ENCODE peak calls at places on chromosomes 13 and 19, in nine cellular contexts. D, M, S, C, N, J, X, O and Q are unnamed samples.

GRCh38 chr13:63425131-63425530 is 2009.5 kb upstream of the PCDH20 start:
- DNase-seq in D (no peak), M (no peak), N (no peak), O (no peak), C (no peak), S (no peak), J (no peak), X (no peak), Q (no peak)

GRCh38 chr13:28059214-28059613 is 41.2 kb downstream of the FLT3 start:
- DNase-seq in X (peak), N (peak), O (peak), M (no peak), S (no peak), D (no peak), C (peak), J (peak), Q (no peak)

GRCh38 chr19:7540761-7541480 is 5.4 kb downstream of the PNPLA6 start:
- DNase-seq in C (no peak), J (no peak), D (no peak), M (no peak), S (peak), O (no peak), X (no peak), N (peak), Q (no peak)

GRCh38 chr13:38872693-38873092 is 117.9 kb downstream of the STOML3 start:
- DNase-seq in X (no peak), S (peak), N (peak), C (peak), O (peak), J (peak), D (peak), M (no peak), Q (no peak)

GRCh38 chr13:112329376-112329775 is 46.8 kb upstream of the SPACA7 start:
- DNase-seq in N (no peak), M (no peak), C (no peak), J (no peak), D (no peak), O (no peak), S (no peak), X (no peak), Q (no peak)

GRCh38 chr19:378706-379105 is 30.2 kb downstream of the C2CD4C start:
- DNase-seq in S (no peak), O (no peak), D (no peak), C (no peak), J (no peak), M (no peak), N (no peak), X (no peak), Q (no peak)

GRCh38 chr13:51635137-51635878 is 51.0 kb downstream of the WDFY2 start:
- DNase-seq in D (no peak), S (no peak), X (no peak), C (peak), N (no peak), O (no peak), J (no peak), M (no peak), Q (no peak)

GRCh38 chr19:1017115-1017905 is 3.6 kb downstream of the TMEM259 start:
- DNase-seq in D (no peak), M (no peak), N (no peak), C (no peak), S (no peak), O (no peak), X (peak), J (no peak), Q (no peak)

GRCh38 chr19:42284641-42285341 is 15.7 kb downstream of the CIC start:
- DNase-seq in D (no peak), S (no peak), C (peak), N (no peak), O (peak), X (no peak), M (no peak), J (no peak), Q (peak)

GRCh38 chr13:50410921-50411712 is 395.9 kb downstream of the KCNRG start:
- DNase-seq in S (no peak), M (no peak), C (no peak), X (no peak), O (no peak), J (peak), N (peak), D (peak), Q (no peak)

GRCh38 chr13:113742445-113743120 is 16.4 kb upstream of the TMEM255B start:
- DNase-seq in C (no peak), N (no peak), D (no peak), S (peak), O (no peak), X (no peak), M (no peak), J (no peak), Q (no peak)

GRCh38 chr13:44293908-44294735 is 79.5 kb upstream of the SERP2 start:
- DNase-seq in X (no peak), N (peak), O (no peak), J (peak), S (no peak), C (no peak), M (no peak), D (no peak), Q (no peak)

GRCh38 chr13:95564948-95565347 is 12.4 kb downstream of the CLDN10 start:
- DNase-seq in M (no peak), X (no peak), J (peak), C (no peak), N (peak), D (no peak), O (no peak), S (no peak), Q (no peak)

GRCh38 chr13:45909724-45910123 is 58.2 kb upstream of the SIAH3 start:
- DNase-seq in N (no peak), D (no peak), S (no peak), J (no peak), X (no peak), O (no peak), M (no peak), C (no peak), Q (no peak)

GRCh38 chr13:24684600-24684998 is 4.4 kb downstream of the ATP12A start:
- DNase-seq in O (no peak), C (peak), N (peak), J (no peak), D (no peak), S (no peak), M (no peak), X (no peak), Q (no peak)

GRCh38 chr13:106534844-106535551 is 464 bp downstream of the EFNB2 start:
- DNase-seq in D (peak), O (peak), M (no peak), S (peak), N (peak), J (peak), C (peak), X (peak), Q (peak)

GRCh38 chr19:37413243-37414084 is 42.6 kb downstream of the ZNF527 start:
- DNase-seq in X (no peak), O (no peak), C (no peak), D (no peak), M (no peak), N (peak), J (peak), S (no peak), Q (no peak)

GRCh38 chr13:112943309-112944125 is 25.5 kb upstream of the MCF2L start:
- DNase-seq in C (peak), D (no peak), J (peak), X (peak), O (no peak), S (peak), N (peak), M (no peak), Q (no peak)

GRCh38 chr19:35843676-35844481 is 8.4 kb downstream of the NPHS1 start:
- DNase-seq in D (no peak), S (no peak), N (peak), C (no peak), X (peak), O (no peak), J (no peak), M (no peak), Q (no peak)

GRCh38 chr13:102721800-102722231 is 27.0 kb upstream of the METTL21C start:
- DNase-seq in M (no peak), C (no peak), D (peak), O (no peak), J (peak), S (no peak), X (no peak), N (peak), Q (no peak)

GRCh38 chr13:80256352-80256932 is 84.5 kb downstream of the SPRY2 start:
- DNase-seq in D (no peak), M (no peak), S (no peak), N (no peak), C (no peak), X (no peak), J (no peak), O (no peak), Q (no peak)

GRCh38 chr19:33558846-33559245 is 37.3 kb upstream of the PEPD start:
- DNase-seq in N (no peak), S (no peak), O (no peak), D (no peak), X (no peak), M (no peak), C (no peak), J (no peak), Q (no peak)

GRCh38 chr19:42596391-42597071 is 1.8 kb upstream of the CEACAM8 start:
- DNase-seq in X (peak), C (peak), S (peak), M (no peak), D (no peak), N (peak), O (peak), J (peak), Q (no peak)

GRCh38 chr13:78680611-78681010 is 21.7 kb upstream of the OBI1 start:
- DNase-seq in X (no peak), J (no peak), D (no peak), S (no peak), O (no peak), M (no peak), C (no peak), N (no peak), Q (no peak)

GRCh38 chr13:23380534-23380933 is 53.0 kb downstream of the SACS start:
- DNase-seq in M (no peak), S (no peak), N (peak), X (no peak), O (no peak), C (no peak), J (peak), D (no peak), Q (no peak)

GRCh38 chr19:13872695-13873389 is 4.1 kb upstream of the NANOS3 start:
- DNase-seq in D (no peak), C (no peak), J (no peak), N (no peak), O (no peak), M (no peak), X (no peak), S (no peak), Q (no peak)

GRCh38 chr13:97339019-97339988 is 94.7 kb upstream of the RAP2A start:
- DNase-seq in S (no peak), C (no peak), O (no peak), M (no peak), N (peak), D (peak), X (peak), J (peak), Q (peak)

GRCh38 chr13:75687145-75687763 is 51.1 kb downstream of the LMO7 start:
- DNase-seq in O (peak), N (peak), S (no peak), J (peak), C (no peak), D (no peak), M (no peak), X (no peak), Q (no peak)

GRCh38 chr19:17606786-17607185 is 51.3 kb downstream of the COLGALT1 start:
- DNase-seq in D (no peak), X (no peak), S (no peak), J (no peak), M (no peak), N (no peak), O (no peak), C (no peak), Q (no peak)

GRCh38 chr13:80499536-80500280 is 158.8 kb upstream of the SPRY2 start:
- DNase-seq in X (no peak), M (no peak), C (no peak), O (no peak), D (no peak), N (no peak), S (no peak), J (peak), Q (no peak)

GRCh38 chr19:15236886-15237285 is 4.6 kb upstream of the EPHX3 start:
- DNase-seq in C (no peak), N (no peak), S (no peak), D (no peak), M (no peak), O (no peak), X (no peak), J (no peak), Q (no peak)

GRCh38 chr13:76948139-76948538 is at the start of gene ACOD1:
- DNase-seq in X (no peak), D (no peak), N (no peak), O (no peak), M (no peak), J (no peak), C (no peak), S (no peak), Q (no peak)

GRCh38 chr19:50233308-50233910 is 30.0 kb downstream of the MYH14 start:
- DNase-seq in D (peak), M (no peak), J (no peak), N (no peak), O (no peak), X (no peak), S (no peak), C (no peak), Q (no peak)

GRCh38 chr19:44765949-44766335 is 11.7 kb upstream of the CBLC start:
- DNase-seq in N (no peak), C (no peak), J (no peak), S (no peak), X (no peak), O (no peak), D (no peak), M (no peak), Q (no peak)

GRCh38 chr19:5870986-5871394 is 650 bp upstream of the FUT5 start:
- DNase-seq in S (no peak), O (no peak), J (peak), X (no peak), D (no peak), M (no peak), C (no peak), N (peak), Q (no peak)

GRCh38 chr19:34990578-34991192 is 9.4 kb upstream of the GRAMD1A start:
- DNase-seq in N (no peak), J (no peak), X (no peak), C (no peak), S (peak), O (no peak), M (no peak), D (no peak), Q (no peak)

GRCh38 chr19:16628984-16629691 is 1.1 kb upstream of the MED26 start:
- DNase-seq in C (no peak), S (no peak), D (peak), J (peak), N (peak), M (no peak), O (peak), X (peak), Q (peak)

GRCh38 chr13:87089391-87089790 is 581.8 kb upstream of the SLITRK5 start:
- DNase-seq in J (peak), N (peak), C (no peak), O (no peak), M (no peak), D (no peak), S (no peak), X (no peak), Q (no peak)

GRCh38 chr13:113209880-113210421 is 538 bp downstream of the CUL4A start:
- DNase-seq in O (peak), S (peak), J (peak), N (peak), C (peak), D (peak), X (peak), M (peak), Q (peak)

DNA sequence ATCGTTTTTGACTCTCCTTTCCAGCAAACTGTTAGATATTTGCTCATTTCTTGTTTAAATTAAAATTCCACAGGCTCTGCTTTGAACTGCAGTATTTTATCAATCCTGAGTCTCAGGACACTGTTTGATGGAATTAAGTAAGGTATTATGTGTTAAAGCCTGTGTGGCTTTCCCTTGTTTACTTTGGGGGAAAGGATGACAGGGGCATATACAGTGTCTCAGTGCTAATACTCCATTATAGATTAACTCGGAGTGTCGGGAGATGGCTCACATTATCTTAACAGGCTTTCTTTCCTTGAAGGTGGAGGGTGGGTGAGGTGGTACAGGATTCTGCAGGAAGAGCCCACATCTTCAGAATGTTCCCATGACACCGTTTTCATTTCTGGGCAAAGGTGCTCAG is 84.7 kb downstream of the SHISA2 start:
- DNase-seq in C (no peak), S (no peak), D (no peak), M (no peak), N (no peak), O (no peak), X (no peak), J (no peak), Q (no peak)
- H3K27ac ChIP-seq in C (no peak), S (no peak), D (no peak), M (no peak), N (no peak), O (no peak), X (no peak), J (no peak), Q (no peak)

DNA sequence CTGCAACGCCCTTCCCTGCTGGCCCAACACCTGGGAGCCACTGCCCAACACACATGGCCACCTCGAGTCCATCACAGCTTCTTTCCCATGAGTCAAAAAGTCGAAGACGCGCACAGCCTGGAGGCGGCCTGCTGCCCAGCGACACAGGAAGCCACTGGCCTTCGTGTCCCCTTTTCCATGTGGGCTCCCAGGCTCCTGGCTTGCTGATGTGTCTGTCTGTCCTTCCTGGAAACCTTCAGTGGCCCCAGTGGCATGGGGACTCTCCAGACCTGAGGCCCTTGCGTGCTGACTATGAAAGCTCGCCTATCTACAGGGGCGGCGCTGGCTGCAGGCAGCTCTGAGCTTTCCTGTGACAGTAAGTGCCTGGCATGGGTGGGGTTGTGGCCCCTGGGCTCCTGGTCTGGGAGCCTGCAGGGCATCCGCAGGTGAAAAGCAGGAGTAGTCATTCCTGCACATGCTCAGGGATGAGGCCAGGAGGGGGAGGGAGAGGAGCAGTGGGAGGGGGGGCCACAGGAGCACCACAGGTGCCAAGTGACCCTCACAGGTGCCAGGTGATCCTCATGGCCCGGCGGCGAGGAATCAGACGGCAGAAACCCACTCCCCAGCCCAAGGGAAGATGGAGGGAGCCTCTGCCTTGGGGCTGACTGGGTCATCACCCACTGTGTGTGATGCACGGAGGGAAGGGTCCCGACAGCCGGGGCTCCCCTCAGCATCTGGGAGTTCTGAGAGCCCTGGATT is 27.5 kb downstream of the SH3GL1 start:
- DNase-seq in S (no peak), C (no peak), O (no peak), D (no peak), X (no peak), M (no peak), N (no peak), J (no peak), Q (no peak)
- H3K27ac ChIP-seq in S (peak), C (no peak), O (no peak), D (peak), X (peak), M (peak), N (peak), J (peak), Q (peak)

DNA sequence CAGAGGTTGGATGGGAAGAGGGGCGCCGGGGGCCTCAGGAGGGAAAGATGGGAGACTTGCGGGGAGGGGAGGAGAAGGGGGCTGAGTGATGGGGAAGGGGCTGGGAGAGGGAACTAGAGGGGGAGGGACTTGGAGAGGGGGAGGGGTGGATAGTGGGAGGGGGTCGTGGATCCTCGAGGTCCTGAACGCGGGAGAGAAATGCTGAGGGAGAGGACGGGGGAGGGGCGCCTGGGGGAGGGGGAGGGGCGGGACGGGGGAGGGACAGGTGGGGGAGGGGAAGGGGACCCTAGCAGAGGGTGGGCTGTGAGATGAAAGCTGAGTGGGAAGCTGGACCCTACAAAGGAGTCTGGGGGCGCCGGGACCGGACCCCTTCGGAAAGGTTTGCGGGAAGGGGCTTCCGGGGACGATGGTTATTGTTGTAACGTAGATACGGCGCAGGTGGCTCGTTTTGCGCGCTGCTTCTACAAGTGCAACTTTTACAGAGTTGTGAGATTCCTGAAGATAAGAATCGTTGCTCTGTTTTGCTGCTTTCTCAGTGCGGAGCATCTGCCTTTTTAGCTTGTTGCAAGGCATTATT is 417 bp downstream of the ZNF444 start:
- DNase-seq in S (no peak), D (no peak), X (no peak), J (no peak), M (no peak), O (peak), C (peak), N (no peak), Q (no peak)
- H3K27ac ChIP-seq in S (peak), D (peak), X (peak), J (no peak), M (peak), O (no peak), C (peak), N (peak), Q (peak)

GRCh38 chr19:46211201-46211881 is 18.2 kb upstream of the IGFL1 start:
- DNase-seq in D (peak), O (no peak), M (no peak), N (peak), J (no peak), S (peak), C (no peak), X (peak), Q (no peak)
- H3K27ac ChIP-seq in D (no peak), O (no peak), M (no peak), N (peak), J (no peak), S (peak), C (no peak), X (peak), Q (no peak)

GRCh38 chr13:71171740-71172139 is 695.3 kb downstream of the DACH1 start:
- DNase-seq in C (no peak), M (no peak), S (no peak), N (no peak), D (no peak), O (no peak), J (no peak), X (no peak), Q (no peak)

GRCh38 chr13:71169125-71169524 is 697.9 kb downstream of the DACH1 start:
- DNase-seq in X (no peak), M (no peak), D (no peak), C (no peak), J (peak), N (no peak), O (no peak), S (no peak), Q (no peak)
- H3K27ac ChIP-seq in X (no peak), M (no peak), D (no peak), C (no peak), J (no peak), N (no peak), O (no peak), S (no peak), Q (no peak)